ENCODE peak calls at places on chromosomes 13 and 19, in four cellular contexts. One of them, this sample, is unnamed.

GRCh38 chr13:66328486-66328885 is 901.6 kb downstream of the PCDH9 start:
- DNase-seq in brain microvascular endothelial cell: no peak
- DNase-seq in heart left ventricle: no peak
- DNase-seq in astrocyte of the spinal cord: no peak
- DNase-seq in this sample: no peak

GRCh38 chr13:20118268-20119140 is 42.3 kb downstream of the GJA3 start:
- DNase-seq in brain microvascular endothelial cell: no peak
- DNase-seq in heart left ventricle: peak; percentile 70
- DNase-seq in astrocyte of the spinal cord: peak; percentile 36
- DNase-seq in this sample: peak; percentile 35

GRCh38 chr19:54552913-54553310 is 20.7 kb upstream of the LILRA2 start:
- DNase-seq in brain microvascular endothelial cell: no peak
- DNase-seq in heart left ventricle: no peak
- DNase-seq in astrocyte of the spinal cord: no peak
- DNase-seq in this sample: no peak

GRCh38 chr19:13036366-13036976 is 41.2 kb downstream of the NFIX start:
- DNase-seq in brain microvascular endothelial cell: peak; percentile 56
- DNase-seq in heart left ventricle: peak; percentile 54
- DNase-seq in astrocyte of the spinal cord: peak; percentile 70
- DNase-seq in this sample: peak; percentile 30

GRCh38 chr13:106129273-106129672 is 406.2 kb downstream of the EFNB2 start:
- DNase-seq in brain microvascular endothelial cell: no peak
- DNase-seq in heart left ventricle: no peak
- DNase-seq in astrocyte of the spinal cord: no peak
- DNase-seq in this sample: no peak

GRCh38 chr19:44641866-44642265 is 1.8 kb upstream of the PVR start:
- DNase-seq in brain microvascular endothelial cell: no peak
- DNase-seq in heart left ventricle: peak; percentile 4
- DNase-seq in astrocyte of the spinal cord: no peak
- DNase-seq in this sample: no peak

GRCh38 chr19:56837492-56837891 is 3.0 kb downstream of the PEG3 start:
- DNase-seq in brain microvascular endothelial cell: peak; percentile 20
- DNase-seq in heart left ventricle: peak; percentile 82
- DNase-seq in astrocyte of the spinal cord: peak; percentile 0
- DNase-seq in this sample: peak; percentile 22

GRCh38 chr19:18417250-18418033 is 1.8 kb upstream of the SSBP4 start:
- DNase-seq in brain microvascular endothelial cell: peak; percentile 56
- DNase-seq in heart left ventricle: peak; percentile 94
- DNase-seq in astrocyte of the spinal cord: peak; percentile 90
- DNase-seq in this sample: peak; percentile 88

GRCh38 chr13:36431204-36432105 is 840 bp upstream of the CCNA1 start:
- DNase-seq in brain microvascular endothelial cell: no peak
- DNase-seq in heart left ventricle: no peak
- DNase-seq in astrocyte of the spinal cord: no peak
- DNase-seq in this sample: no peak

GRCh38 chr13:20389696-20390525 is 135.7 kb downstream of the CRYL1 start:
- DNase-seq in brain microvascular endothelial cell: no peak
- DNase-seq in heart left ventricle: no peak
- DNase-seq in astrocyte of the spinal cord: peak; percentile 56
- DNase-seq in this sample: peak; percentile 71

GRCh38 chr19:40799558-40800338 is 757 bp downstream of the EGLN2 start:
- DNase-seq in brain microvascular endothelial cell: no peak
- DNase-seq in heart left ventricle: peak; percentile 76
- DNase-seq in astrocyte of the spinal cord: no peak
- DNase-seq in this sample: peak; percentile 42

GRCh38 chr19:40802300-40803169 is 3.5 kb downstream of the EGLN2 start:
- DNase-seq in brain microvascular endothelial cell: no peak
- DNase-seq in heart left ventricle: peak; percentile 88
- DNase-seq in astrocyte of the spinal cord: no peak
- DNase-seq in this sample: no peak

GRCh38 chr19:40800339-40800996 is 1.5 kb downstream of the EGLN2 start:
- DNase-seq in brain microvascular endothelial cell: no peak
- DNase-seq in heart left ventricle: no peak
- DNase-seq in astrocyte of the spinal cord: no peak
- DNase-seq in this sample: no peak

GRCh38 chr19:40801449-40802299 is 2.7 kb downstream of the EGLN2 start:
- DNase-seq in brain microvascular endothelial cell: no peak
- DNase-seq in heart left ventricle: no peak
- DNase-seq in astrocyte of the spinal cord: no peak
- DNase-seq in this sample: no peak

DNA sequence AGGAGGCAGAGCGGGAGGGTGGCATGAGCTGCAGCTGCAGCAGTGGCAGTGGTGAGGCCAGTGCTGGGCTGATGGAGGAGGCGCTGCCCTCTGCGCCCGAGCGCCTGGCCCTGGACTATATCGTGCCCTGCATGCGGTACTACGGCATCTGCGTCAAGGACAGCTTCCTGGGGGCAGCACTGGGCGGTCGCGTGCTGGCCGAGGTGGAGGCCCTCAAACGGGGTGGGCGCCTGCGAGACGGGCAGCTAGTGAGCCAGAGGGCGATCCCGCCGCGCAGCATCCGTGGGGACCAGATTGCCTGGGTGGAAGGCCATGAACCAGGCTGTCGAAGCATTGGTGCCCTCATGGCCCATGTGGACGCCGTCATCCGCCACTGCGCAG is 2.0 kb downstream of the EGLN2 start:
- DNase-seq in brain microvascular endothelial cell: no peak
- DNase-seq in heart left ventricle: no peak
- DNase-seq in astrocyte of the spinal cord: no peak
- DNase-seq in this sample: no peak
- TF ChIP-seq CTCF in brain microvascular endothelial cell: no peak
- TF ChIP-seq CTCF in heart left ventricle: no peak
- TF ChIP-seq CTCF in astrocyte of the spinal cord: no peak
- TF ChIP-seq CTCF in this sample: no peak

DNA sequence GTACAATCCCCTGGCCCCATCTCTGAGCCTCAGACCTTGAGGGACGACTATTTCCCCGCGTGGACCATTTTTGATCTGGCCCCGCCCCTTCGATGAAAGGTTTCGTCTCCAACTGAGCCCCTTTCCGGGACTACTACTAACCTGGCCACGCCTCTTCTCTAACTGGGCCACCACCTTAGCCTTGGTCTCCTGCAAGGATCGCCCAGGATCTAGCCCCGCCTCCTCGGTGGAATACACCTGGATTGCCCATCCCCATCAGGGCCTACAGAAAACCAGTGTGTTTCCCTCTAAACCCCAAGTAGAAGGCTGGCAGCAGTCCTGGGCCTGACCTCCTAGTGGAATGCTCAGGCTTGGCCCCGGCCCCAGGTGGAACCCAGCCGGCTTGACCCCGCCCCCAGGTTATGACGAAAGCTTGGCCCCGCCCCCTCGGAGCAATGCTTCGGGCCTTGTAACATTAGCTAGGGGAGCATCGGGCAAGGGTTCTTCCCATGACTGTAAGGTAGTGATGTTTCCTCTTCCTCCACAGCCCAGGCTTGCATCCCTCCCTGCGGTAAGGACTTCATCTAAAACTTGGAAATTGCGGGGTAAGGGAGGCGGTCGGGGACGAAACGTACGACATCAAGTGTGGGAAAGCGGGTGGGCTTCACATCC is 9.1 kb downstream of the SPACA6 start:
- DNase-seq in brain microvascular endothelial cell: no peak
- DNase-seq in heart left ventricle: peak; percentile 78
- DNase-seq in astrocyte of the spinal cord: peak; percentile 55
- DNase-seq in this sample: peak; percentile 67
- H3K4me3 ChIP-seq in brain microvascular endothelial cell: no peak overlapping the region
- H3K4me3 ChIP-seq in heart left ventricle: no peak overlapping the region
- H3K4me3 ChIP-seq in astrocyte of the spinal cord: no peak overlapping the region
- H3K4me3 ChIP-seq in this sample: no peak overlapping the region

DNA sequence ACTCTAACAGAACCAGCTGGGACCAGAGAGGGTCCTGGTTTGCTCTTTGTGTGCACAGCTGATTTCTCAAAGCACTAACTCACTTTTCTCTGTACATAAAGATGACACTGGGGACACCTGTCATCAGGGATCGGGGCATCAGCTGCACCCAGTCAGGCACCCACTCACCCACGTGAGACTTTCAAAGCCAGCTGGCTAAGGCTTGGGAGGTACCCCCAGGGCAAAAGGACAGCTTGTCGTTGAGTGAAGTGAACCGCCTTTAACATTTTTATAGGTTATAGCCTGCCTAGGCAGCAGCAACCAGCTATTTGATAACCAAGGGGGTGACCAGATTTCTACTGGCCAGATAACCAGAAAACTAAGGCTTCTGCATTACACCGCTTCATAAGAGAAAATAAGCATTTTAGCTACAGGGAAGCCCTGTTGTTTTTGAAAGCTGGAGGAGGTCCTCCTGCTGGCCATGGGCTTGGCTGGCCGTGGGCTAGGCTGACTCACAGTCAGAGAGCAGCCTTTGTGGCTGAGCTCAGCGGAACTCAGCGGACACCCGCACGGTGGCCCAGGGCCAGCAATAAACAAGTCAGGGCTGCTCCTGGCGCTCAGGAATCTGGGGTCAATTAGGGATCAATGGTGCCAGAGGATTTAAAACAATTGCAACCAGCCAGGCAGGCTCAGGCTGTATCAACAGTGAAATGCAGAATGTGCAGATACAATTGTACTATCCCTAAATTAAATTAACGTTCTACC is 57.1 kb downstream of the ALOX5AP start:
- DNase-seq in brain microvascular endothelial cell: peak; percentile 93
- DNase-seq in heart left ventricle: peak; percentile 86
- DNase-seq in astrocyte of the spinal cord: peak; percentile 97
- DNase-seq in this sample: peak; percentile 98
- TF ChIP-seq CTCF in brain microvascular endothelial cell: peak; percentile 81
- TF ChIP-seq CTCF in heart left ventricle: no peak
- TF ChIP-seq CTCF in astrocyte of the spinal cord: peak; percentile 67
- TF ChIP-seq CTCF in this sample: peak; percentile 84

GRCh38 chr19:36244066-36244465 is 29.2 kb downstream of the ZNF146 start:
- DNase-seq in brain microvascular endothelial cell: no peak
- DNase-seq in heart left ventricle: no peak
- DNase-seq in astrocyte of the spinal cord: no peak
- DNase-seq in this sample: no peak

GRCh38 chr19:36245210-36246005 is 30.5 kb downstream of the ZNF146 start:
- DNase-seq in brain microvascular endothelial cell: no peak
- DNase-seq in heart left ventricle: no peak
- DNase-seq in astrocyte of the spinal cord: no peak
- DNase-seq in this sample: no peak

GRCh38 chr19:36246006-36246391 is 31.1 kb downstream of the ZNF146 start:
- DNase-seq in brain microvascular endothelial cell: no peak
- DNase-seq in heart left ventricle: no peak
- DNase-seq in astrocyte of the spinal cord: no peak
- DNase-seq in this sample: no peak
- H3K4me3 ChIP-seq in brain microvascular endothelial cell: peak overlapping the region; percentile 36
- H3K4me3 ChIP-seq in heart left ventricle: peak overlapping the region; percentile 43
- H3K4me3 ChIP-seq in astrocyte of the spinal cord: no peak overlapping the region
- H3K4me3 ChIP-seq in this sample: no peak overlapping the region

GRCh38 chr13:99982021-99982740 is 597 bp downstream of the ZIC2 start:
- DNase-seq in brain microvascular endothelial cell: no peak
- DNase-seq in heart left ventricle: no peak
- DNase-seq in astrocyte of the spinal cord: peak; percentile 46
- DNase-seq in this sample: no peak

GRCh38 chr13:99978781-99979452 is 2.7 kb upstream of the ZIC2 start:
- DNase-seq in brain microvascular endothelial cell: no peak
- DNase-seq in heart left ventricle: no peak
- DNase-seq in astrocyte of the spinal cord: peak; percentile 37
- DNase-seq in this sample: no peak

GRCh38 chr13:99981115-99982020 is at the start of gene ZIC2:
- DNase-seq in brain microvascular endothelial cell: peak; percentile 71
- DNase-seq in heart left ventricle: no peak
- DNase-seq in astrocyte of the spinal cord: peak; percentile 90
- DNase-seq in this sample: peak; percentile 94

GRCh38 chr13:99979453-99980200 is 2.0 kb upstream of the ZIC2 start:
- DNase-seq in brain microvascular endothelial cell: no peak
- DNase-seq in heart left ventricle: no peak
- DNase-seq in astrocyte of the spinal cord: peak; percentile 50
- DNase-seq in this sample: no peak

DNA sequence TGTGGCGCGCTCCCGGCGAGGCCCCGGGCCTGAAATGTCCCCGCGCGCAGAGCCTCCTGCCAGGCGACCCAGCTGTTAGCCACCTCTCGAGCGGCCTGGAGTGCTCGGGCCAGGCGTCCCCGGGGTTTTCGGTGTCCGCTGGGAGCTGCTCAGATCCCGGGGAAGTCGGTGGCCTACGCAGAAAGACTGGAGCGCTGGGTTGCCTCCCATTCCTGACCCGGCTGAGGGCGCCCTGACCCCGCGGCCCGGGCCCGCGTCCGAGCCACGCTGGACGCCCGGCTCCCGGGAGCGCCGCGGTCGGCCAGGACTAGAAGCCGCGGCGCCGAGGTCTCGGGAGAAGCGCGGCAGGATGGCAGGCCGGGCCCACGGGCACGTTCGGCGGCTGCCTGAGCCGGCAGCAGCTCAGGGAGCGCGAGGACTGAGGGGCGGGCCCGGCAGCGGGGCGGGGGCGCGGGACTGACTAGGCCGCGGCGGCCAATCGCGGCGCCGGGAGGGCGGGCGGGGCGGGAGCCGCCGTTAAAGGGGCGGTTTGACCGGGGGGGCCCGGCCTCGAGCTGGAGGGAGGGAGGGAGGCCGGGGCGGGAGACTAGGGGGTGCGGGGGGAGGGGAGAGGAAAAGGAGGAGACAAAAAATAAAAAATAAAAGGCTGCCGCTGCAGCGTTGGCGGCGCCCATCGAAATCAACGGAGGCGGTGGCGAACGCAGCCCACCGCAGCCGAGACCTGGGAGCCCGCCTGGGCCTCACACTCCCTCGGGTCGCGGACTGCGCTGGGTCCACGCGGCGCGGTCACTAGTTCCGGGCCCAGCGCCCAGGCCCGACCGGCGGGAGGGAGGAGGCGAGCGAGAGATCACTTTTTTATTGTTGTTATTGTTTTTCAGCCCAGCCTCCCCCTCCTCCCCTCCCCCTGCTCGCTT is 1.1 kb upstream of the ZIC2 start:
- DNase-seq in brain microvascular endothelial cell: peak; percentile 70
- DNase-seq in heart left ventricle: no peak
- DNase-seq in astrocyte of the spinal cord: peak; percentile 88
- DNase-seq in this sample: peak; percentile 92
- TF ChIP-seq CTCF in brain microvascular endothelial cell: no peak
- TF ChIP-seq CTCF in heart left ventricle: no peak
- TF ChIP-seq CTCF in astrocyte of the spinal cord: no peak
- TF ChIP-seq CTCF in this sample: no peak

GRCh38 chr19:50639121-50640112 is at the start of gene SYT3:
- DNase-seq in brain microvascular endothelial cell: peak; percentile 29
- DNase-seq in heart left ventricle: peak; percentile 58
- DNase-seq in astrocyte of the spinal cord: no peak
- DNase-seq in this sample: peak; percentile 46
- H3K4me3 ChIP-seq in brain microvascular endothelial cell: peak within 1 kb of the TSS; percentile 40
- H3K4me3 ChIP-seq in heart left ventricle: peak within 1 kb of the TSS; percentile 51
- H3K4me3 ChIP-seq in astrocyte of the spinal cord: peak within 1 kb of the TSS; percentile 26
- H3K4me3 ChIP-seq in this sample: peak within 1 kb of the TSS; percentile 44